ENCODE peak calls at places on chromosomes 13 and 19, in four cellular contexts. One of them, this sample, is unnamed.

GRCh38 chr13:99484405-99484981 is 16.8 kb upstream of the TM9SF2 start:
- DNase-seq in cardiac muscle cell: peak
- DNase-seq in DND-41: no peak
- DNase-seq in foreskin keratinocyte: peak
- DNase-seq in this sample: no peak

GRCh38 chr13:67557642-67558241 is 327.6 kb upstream of the PCDH9 start:
- DNase-seq in foreskin keratinocyte: no peak
- DNase-seq in DND-41: no peak
- DNase-seq in cardiac muscle cell: no peak
- DNase-seq in this sample: no peak

GRCh38 chr13:84651288-84651687 is 769.0 kb upstream of the SLITRK1 start:
- DNase-seq in foreskin keratinocyte: peak
- DNase-seq in DND-41: no peak
- DNase-seq in cardiac muscle cell: peak
- DNase-seq in this sample: no peak

GRCh38 chr13:23469901-23470525 is 36.5 kb upstream of the SACS start:
- DNase-seq in foreskin keratinocyte: no peak
- DNase-seq in DND-41: no peak
- DNase-seq in cardiac muscle cell: no peak
- DNase-seq in this sample: no peak

GRCh38 chr19:2788237-2788636 is 2.9 kb downstream of the THOP1 start:
- DNase-seq in cardiac muscle cell: no peak
- DNase-seq in DND-41: no peak
- DNase-seq in foreskin keratinocyte: no peak
- DNase-seq in this sample: no peak

GRCh38 chr19:36203293-36203692 is 11.2 kb downstream of the ZNF565 start:
- DNase-seq in cardiac muscle cell: no peak
- DNase-seq in foreskin keratinocyte: no peak
- DNase-seq in DND-41: no peak
- DNase-seq in this sample: no peak

GRCh38 chr13:37905736-37906135 is 36.2 kb upstream of the TRPC4 start:
- DNase-seq in DND-41: no peak
- DNase-seq in cardiac muscle cell: peak
- DNase-seq in foreskin keratinocyte: no peak
- DNase-seq in this sample: no peak

GRCh38 chr13:52156724-52157251 is 2.6 kb downstream of the NEK3 start:
- DNase-seq in cardiac muscle cell: peak
- DNase-seq in foreskin keratinocyte: no peak
- DNase-seq in DND-41: no peak
- DNase-seq in this sample: no peak

GRCh38 chr19:589693-590395 is at the start of gene HCN2:
- DNase-seq in foreskin keratinocyte: no peak
- DNase-seq in cardiac muscle cell: no peak
- DNase-seq in DND-41: no peak
- DNase-seq in this sample: no peak

GRCh38 chr19:23098988-23099387 is 17.8 kb upstream of the ZNF730 start:
- DNase-seq in foreskin keratinocyte: no peak
- DNase-seq in DND-41: no peak
- DNase-seq in cardiac muscle cell: no peak
- DNase-seq in this sample: no peak

GRCh38 chr19:33374406-33374703 is 846 bp downstream of the CEBPG start:
- DNase-seq in cardiac muscle cell: no peak
- DNase-seq in foreskin keratinocyte: no peak
- DNase-seq in DND-41: peak
- DNase-seq in this sample: no peak

GRCh38 chr13:51330741-51331140 is 8.8 kb upstream of the SERPINE3 start:
- DNase-seq in foreskin keratinocyte: no peak
- DNase-seq in cardiac muscle cell: peak
- DNase-seq in DND-41: no peak
- DNase-seq in this sample: no peak

GRCh38 chr13:104385409-104385808 is 1319.2 kb upstream of the SLC10A2 start:
- DNase-seq in cardiac muscle cell: peak
- DNase-seq in DND-41: no peak
- DNase-seq in foreskin keratinocyte: peak
- DNase-seq in this sample: no peak

GRCh38 chr13:98539655-98540054 is 37.3 kb downstream of the STK24 start:
- DNase-seq in DND-41: no peak
- DNase-seq in cardiac muscle cell: no peak
- DNase-seq in foreskin keratinocyte: no peak
- DNase-seq in this sample: no peak

GRCh38 chr13:101474419-101474957 is 22.0 kb downstream of the ITGBL1 start:
- DNase-seq in cardiac muscle cell: peak
- DNase-seq in foreskin keratinocyte: no peak
- DNase-seq in DND-41: no peak
- DNase-seq in this sample: no peak

GRCh38 chr19:13840751-13841338 is 36.1 kb upstream of the NANOS3 start:
- DNase-seq in cardiac muscle cell: no peak
- DNase-seq in DND-41: no peak
- DNase-seq in foreskin keratinocyte: no peak
- DNase-seq in this sample: no peak
- H3K27ac ChIP-seq in cardiac muscle cell: peak
- H3K27ac ChIP-seq in DND-41: no peak
- H3K27ac ChIP-seq in foreskin keratinocyte: peak
- H3K27ac ChIP-seq in this sample: peak

GRCh38 chr13:26624572-26624971 is 67.1 kb downstream of the WASF3 start:
- DNase-seq in cardiac muscle cell: no peak
- DNase-seq in DND-41: no peak
- DNase-seq in foreskin keratinocyte: no peak
- DNase-seq in this sample: no peak

GRCh38 chr13:26629260-26629659 is 71.8 kb downstream of the WASF3 start:
- DNase-seq in foreskin keratinocyte: no peak
- DNase-seq in DND-41: no peak
- DNase-seq in cardiac muscle cell: peak
- DNase-seq in this sample: no peak

GRCh38 chr13:26623125-26623524 is 65.6 kb downstream of the WASF3 start:
- DNase-seq in cardiac muscle cell: peak
- DNase-seq in foreskin keratinocyte: no peak
- DNase-seq in DND-41: no peak
- DNase-seq in this sample: no peak

DNA sequence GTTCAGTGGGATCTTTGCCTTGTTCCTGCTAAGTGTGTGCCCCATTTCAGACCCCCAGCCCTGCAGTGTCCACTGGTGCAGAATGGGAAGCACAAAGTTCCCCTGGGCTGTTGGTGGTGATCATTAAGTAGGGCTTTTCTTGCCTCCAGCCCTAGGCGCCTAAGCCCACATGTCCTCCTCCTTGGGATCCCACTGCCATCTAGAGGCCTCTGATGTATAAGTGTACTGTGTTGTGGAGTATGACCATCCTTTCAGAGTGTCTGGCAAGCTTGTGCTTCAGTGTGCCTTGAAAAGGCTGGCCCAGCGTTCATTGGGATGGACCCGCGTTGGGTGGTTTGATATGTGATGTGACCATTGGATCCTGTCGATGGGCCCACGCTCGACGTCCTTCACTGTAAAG is 71.2 kb downstream of the WASF3 start:
- DNase-seq in foreskin keratinocyte: no peak
- DNase-seq in cardiac muscle cell: peak
- DNase-seq in DND-41: peak
- DNase-seq in this sample: no peak
- TF ChIP-seq CTCF in foreskin keratinocyte: peak
- TF ChIP-seq CTCF in cardiac muscle cell: peak
- TF ChIP-seq CTCF in DND-41: peak
- TF ChIP-seq CTCF in this sample: no peak

DNA sequence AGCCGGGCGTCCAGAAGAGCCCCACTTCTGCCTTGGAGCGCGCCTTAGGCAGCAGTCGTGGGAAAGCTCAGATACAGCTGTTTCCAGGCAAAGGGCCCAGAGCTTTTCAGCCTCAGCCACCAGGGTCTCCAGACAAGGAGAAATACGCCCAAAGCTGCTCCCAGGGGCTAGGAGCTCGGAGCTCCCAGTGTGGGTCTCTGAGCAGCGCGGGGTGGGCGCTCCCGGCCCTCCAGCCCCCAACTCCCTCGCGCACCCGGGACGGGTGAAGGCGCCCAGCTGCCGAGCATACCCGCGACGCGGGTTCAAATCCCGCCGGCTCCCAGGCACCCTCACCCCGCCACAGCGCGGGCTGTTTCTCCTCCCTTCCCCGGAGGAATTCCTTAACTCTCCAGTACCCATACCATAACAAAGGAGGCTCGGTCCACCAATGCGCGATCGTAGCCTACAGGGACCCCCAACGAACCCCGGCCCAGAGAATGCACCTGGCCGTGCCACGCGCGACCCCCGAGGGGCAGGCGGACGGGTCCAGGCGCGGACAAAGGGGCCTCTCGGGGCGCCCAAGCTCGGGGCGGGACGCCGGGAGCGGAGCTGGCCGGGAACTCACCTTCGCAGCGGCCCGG is 507 bp downstream of the COL4A1 start:
- DNase-seq in foreskin keratinocyte: no peak
- DNase-seq in cardiac muscle cell: peak
- DNase-seq in DND-41: no peak
- DNase-seq in this sample: no peak
- H3K27ac ChIP-seq in foreskin keratinocyte: peak
- H3K27ac ChIP-seq in cardiac muscle cell: peak
- H3K27ac ChIP-seq in DND-41: no peak
- H3K27ac ChIP-seq in this sample: no peak

GRCh38 chr19:17538684-17539287 is 16.7 kb upstream of the COLGALT1 start:
- DNase-seq in cardiac muscle cell: no peak
- DNase-seq in foreskin keratinocyte: no peak
- DNase-seq in DND-41: no peak
- DNase-seq in this sample: no peak

GRCh38 chr19:17542042-17542441 is 13.4 kb upstream of the COLGALT1 start:
- DNase-seq in DND-41: no peak
- DNase-seq in foreskin keratinocyte: no peak
- DNase-seq in cardiac muscle cell: no peak
- DNase-seq in this sample: no peak

GRCh38 chr19:17541184-17541759 is 14.2 kb upstream of the COLGALT1 start:
- DNase-seq in DND-41: no peak
- DNase-seq in cardiac muscle cell: no peak
- DNase-seq in foreskin keratinocyte: no peak
- DNase-seq in this sample: no peak

GRCh38 chr19:17540174-17540573 is 15.3 kb upstream of the COLGALT1 start:
- DNase-seq in foreskin keratinocyte: no peak
- DNase-seq in DND-41: no peak
- DNase-seq in cardiac muscle cell: no peak
- DNase-seq in this sample: no peak

GRCh38 chr19:17539288-17540117 is 15.9 kb upstream of the COLGALT1 start:
- DNase-seq in DND-41: peak
- DNase-seq in cardiac muscle cell: peak
- DNase-seq in foreskin keratinocyte: peak
- DNase-seq in this sample: peak
- TF ChIP-seq CTCF in DND-41: peak
- TF ChIP-seq CTCF in cardiac muscle cell: peak
- TF ChIP-seq CTCF in foreskin keratinocyte: peak
- TF ChIP-seq CTCF in this sample: no peak

GRCh38 chr19:57267294-57267693 is 13.0 kb upstream of the ZNF460 start:
- DNase-seq in cardiac muscle cell: no peak
- DNase-seq in foreskin keratinocyte: no peak
- DNase-seq in DND-41: no peak
- DNase-seq in this sample: no peak

GRCh38 chr19:57276430-57276829 is 3.9 kb upstream of the ZNF460 start:
- DNase-seq in cardiac muscle cell: no peak
- DNase-seq in DND-41: no peak
- DNase-seq in foreskin keratinocyte: no peak
- DNase-seq in this sample: no peak

GRCh38 chr19:57269515-57270250 is 10.6 kb upstream of the ZNF460 start:
- DNase-seq in cardiac muscle cell: peak
- DNase-seq in DND-41: no peak
- DNase-seq in foreskin keratinocyte: peak
- DNase-seq in this sample: no peak

DNA sequence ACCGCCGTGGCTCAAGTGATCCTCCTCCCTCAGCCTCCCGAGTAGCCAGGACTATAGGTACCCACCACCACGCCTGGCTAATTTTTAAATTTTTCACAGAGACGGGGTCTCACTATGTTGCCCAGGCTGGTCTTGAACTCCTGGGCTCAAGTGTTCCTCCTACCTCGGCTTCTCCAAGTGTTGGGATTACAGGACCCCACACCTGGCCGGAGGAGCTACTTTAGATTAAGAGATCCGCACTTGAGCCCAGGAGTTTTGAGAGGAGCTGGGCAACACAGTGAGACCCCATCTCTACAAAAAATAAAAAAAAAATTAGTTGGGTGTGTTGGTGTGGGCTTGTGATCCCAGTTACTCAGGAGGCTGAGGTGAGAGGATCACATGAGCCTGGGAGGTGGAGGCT is 9.0 kb upstream of the ZNF460 start:
- DNase-seq in foreskin keratinocyte: no peak
- DNase-seq in cardiac muscle cell: no peak
- DNase-seq in DND-41: no peak
- DNase-seq in this sample: no peak
- H3K27ac ChIP-seq in foreskin keratinocyte: no peak
- H3K27ac ChIP-seq in cardiac muscle cell: no peak
- H3K27ac ChIP-seq in DND-41: no peak
- H3K27ac ChIP-seq in this sample: no peak